ENCODE peak calls at places on chromosomes 7 and 10, in four cellular contexts. L, F, Z and Y are unnamed samples.

GRCh38 chr10:110310741-110311140 is 6.0 kb upstream of the SMNDC1 start:
- DNase-seq in L (no peak), F (no peak), Z (no peak), Y (no peak)

GRCh38 chr7:41942468-41943097 is 239.7 kb upstream of the INHBA start:
- DNase-seq in L (no peak), F (no peak), Z (no peak), Y (no peak)

GRCh38 chr10:13961096-13961495 is 369.6 kb downstream of the FRMD4A start:
- DNase-seq in L (no peak), F (peak; percentile 96), Z (no peak), Y (no peak)

GRCh38 chr10:83214178-83214577 is 925.1 kb upstream of the GHITM start:
- DNase-seq in L (no peak), F (no peak), Z (no peak), Y (no peak)

GRCh38 chr7:69919712-69920111 is 321.4 kb downstream of the AUTS2 start:
- DNase-seq in L (no peak), F (no peak), Z (no peak), Y (no peak)

GRCh38 chr7:25391295-25391861 is 163.1 kb upstream of the NPVF start:
- DNase-seq in L (no peak), F (peak; percentile 19), Z (no peak), Y (no peak)

GRCh38 chr7:159310457-159311171 is 165.9 kb upstream of the VIPR2 start:
- DNase-seq in L (no peak), F (no peak), Z (no peak), Y (no peak)

GRCh38 chr7:50334341-50334994 is 30.0 kb downstream of the IKZF1 start:
- DNase-seq in L (no peak), F (no peak), Z (no peak), Y (no peak)

GRCh38 chr10:119087271-119087897 is 6.8 kb upstream of the EIF3A start:
- DNase-seq in L (no peak), F (no peak), Z (no peak), Y (no peak)

GRCh38 chr10:1629326-1630036 is 107.8 kb downstream of the ADARB2 start:
- DNase-seq in L (no peak), F (no peak), Z (no peak), Y (no peak)

GRCh38 chr10:125770844-125771243 is 4.8 kb downstream of the MMP21 start:
- DNase-seq in L (no peak), F (no peak), Z (no peak), Y (no peak)

GRCh38 chr10:78963074-78964034 is 105.4 kb upstream of the ZMIZ1 start:
- DNase-seq in L (no peak), F (no peak), Z (no peak), Y (no peak)

GRCh38 chr7:36048902-36049240 is 104.2 kb upstream of the EEPD1 start:
- DNase-seq in L (no peak), F (no peak), Z (no peak), Y (no peak)

GRCh38 chr7:108839091-108839490 is 269.4 kb downstream of the DNAJB9 start:
- DNase-seq in L (no peak), F (no peak), Z (no peak), Y (no peak)

GRCh38 chr10:131775833-131776232 is 125.0 kb upstream of the PPP2R2D start:
- DNase-seq in L (no peak), F (no peak), Z (no peak), Y (no peak)

GRCh38 chr10:89085153-89085552 is 94.6 kb downstream of the FAS start:
- DNase-seq in L (no peak), F (peak; percentile 35), Z (no peak), Y (no peak)

GRCh38 chr7:2003931-2004812 is 228.6 kb downstream of the MAD1L1 start:
- DNase-seq in L (no peak), F (no peak), Z (peak; percentile 4), Y (no peak)

GRCh38 chr7:82235710-82236109 is 207.9 kb downstream of the CACNA2D1 start:
- DNase-seq in L (no peak), F (peak; percentile 55), Z (no peak), Y (no peak)

GRCh38 chr10:17220652-17221100 is 7.4 kb upstream of the VIM start:
- DNase-seq in L (no peak), F (no peak), Z (no peak), Y (no peak)

GRCh38 chr10:95363303-95363912 is 72.6 kb upstream of the PDLIM1 start:
- DNase-seq in L (peak; percentile 71), F (peak; percentile 49), Z (no peak), Y (peak; percentile 22)

GRCh38 chr10:31808258-31809218 is 120.1 kb downstream of the ARHGAP12 start:
- DNase-seq in L (peak; percentile 47), F (peak; percentile 83), Z (no peak), Y (peak; percentile 11)

GRCh38 chr7:94486206-94486605 is 23.4 kb upstream of the CASD1 start:
- DNase-seq in L (no peak), F (no peak), Z (no peak), Y (no peak)

GRCh38 chr10:86486856-86487255 is 34.7 kb downstream of the WAPL start:
- DNase-seq in L (no peak), F (no peak), Z (no peak), Y (no peak)

GRCh38 chr7:80078159-80078731 is 56.4 kb upstream of the GNAI1 start:
- DNase-seq in L (peak; percentile 14), F (peak; percentile 76), Z (no peak), Y (no peak)

GRCh38 chr7:148697256-148697841 is 1.4 kb upstream of the CUL1 start:
- DNase-seq in L (peak; percentile 32), F (peak; percentile 47), Z (no peak), Y (no peak)

GRCh38 chr7:151275813-151276577 is 27.5 kb upstream of the SMARCD3 start:
- DNase-seq in L (peak; percentile 66), F (no peak), Z (no peak), Y (no peak)

GRCh38 chr7:134686782-134687181 is 40.1 kb downstream of the BPGM start:
- DNase-seq in L (no peak), F (no peak), Z (no peak), Y (no peak)

GRCh38 chr10:31961675-31962074 is 33.0 kb upstream of the ARHGAP12 start:
- DNase-seq in L (no peak), F (peak; percentile 60), Z (no peak), Y (no peak)

GRCh38 chr7:89511900-89512299 is 642.4 kb upstream of the STEAP1 start:
- DNase-seq in L (no peak), F (no peak), Z (no peak), Y (no peak)

GRCh38 chr10:97647556-97647955 is 7.1 kb downstream of the PI4K2A start:
- DNase-seq in L (no peak), F (peak; percentile 57), Z (no peak), Y (no peak)

GRCh38 chr10:132310701-132311337 is 3.1 kb upstream of the STK32C start:
- DNase-seq in L (no peak), F (no peak), Z (no peak), Y (no peak)

GRCh38 chr10:45044290-45044689 is 43.6 kb downstream of the ZNF22 start:
- DNase-seq in L (no peak), F (no peak), Z (peak; percentile 17), Y (peak; percentile 45)

GRCh38 chr7:45865594-45866410 is 7.1 kb downstream of the CCDC201 start:
- DNase-seq in L (no peak), F (no peak), Z (no peak), Y (no peak)

GRCh38 chr7:115216652-115217051 is 294.8 kb downstream of the MDFIC start:
- DNase-seq in L (no peak), F (peak; percentile 14), Z (no peak), Y (no peak)

GRCh38 chr7:73621168-73622063 is 2.9 kb downstream of the MLXIPL start:
- DNase-seq in L (no peak), F (no peak), Z (no peak), Y (no peak)

GRCh38 chr10:80502621-80503583 is 34.8 kb upstream of the SH2D4B start:
- DNase-seq in L (no peak), F (no peak), Z (no peak), Y (no peak)

GRCh38 chr10:33459597-33459996 is 125.1 kb upstream of the NRP1 start:
- DNase-seq in L (no peak), F (peak; percentile 65), Z (no peak), Y (no peak)